ENCODE peak calls at places on chromosomes 5 and 9, in six cellular contexts. N is heart right ventricle; F is body of pancreas; B is astrocyte; M is bronchial epithelial cell; G is CD8-positive, alpha-beta T cell. L is an unnamed sample.

GRCh38 chr9:118640836-118641557 is 728.2 kb downstream of the BRINP1 start:
- DNase-seq in N (no peak), F (no peak), B (peak; percentile 61), M (peak; percentile 28), G (no peak), L (no peak)

GRCh38 chr9:70595211-70595610 is 180.8 kb upstream of the KLF9 start:
- DNase-seq in N (no peak), F (no peak), B (no peak), M (no peak), G (no peak), L (no peak)

GRCh38 chr5:62296998-62297397 is 9.0 kb upstream of the KIF2A start:
- DNase-seq in N (no peak), F (no peak), B (no peak), M (no peak), G (no peak), L (no peak)

GRCh38 chr5:1930501-1930879 is 47.8 kb upstream of the IRX4 start:
- DNase-seq in N (no peak), F (peak; percentile 33), B (no peak), M (no peak), G (no peak), L (no peak)

GRCh38 chr5:80164799-80165198 is 91.0 kb downstream of the SERINC5 start:
- DNase-seq in N (no peak), F (no peak), B (no peak), M (no peak), G (no peak), L (no peak)

GRCh38 chr9:6417186-6417585 is 4.2 kb downstream of the UHRF2 start:
- DNase-seq in N (no peak), F (no peak), B (no peak), M (peak; percentile 27), G (no peak), L (no peak)

GRCh38 chr9:133226219-133227171 is 17.4 kb upstream of the OBP2B start:
- DNase-seq in N (no peak), F (no peak), B (no peak), M (no peak), G (no peak), L (peak; percentile 87)

GRCh38 chr9:32423371-32423770 is 38.9 kb downstream of the ACO1 start:
- DNase-seq in N (no peak), F (no peak), B (peak; percentile 87), M (peak; percentile 78), G (no peak), L (no peak)

GRCh38 chr5:14351845-14352712 is 208.9 kb downstream of the TRIO start:
- DNase-seq in N (peak; percentile 59), F (peak; percentile 74), B (peak; percentile 33), M (peak; percentile 54), G (peak; percentile 26), L (no peak)

GRCh38 chr9:79667716-79668458 is 96.1 kb downstream of the TLE4 start:
- DNase-seq in N (no peak), F (peak; percentile 55), B (no peak), M (peak; percentile 22), G (no peak), L (no peak)

GRCh38 chr9:134670042-134670525 is 28.5 kb downstream of the COL5A1 start:
- DNase-seq in N (no peak), F (no peak), B (peak; percentile 96), M (peak; percentile 39), G (no peak), L (no peak)

GRCh38 chr5:165809914-165810313 is 2304.5 kb downstream of the MAT2B start:
- DNase-seq in N (no peak), F (no peak), B (no peak), M (no peak), G (no peak), L (no peak)

GRCh38 chr9:124776613-124776951 is 351 bp upstream of the OLFML2A start:
- DNase-seq in N (no peak), F (no peak), B (no peak), M (no peak), G (no peak), L (no peak)

GRCh38 chr5:177472460-177473441 is 683 bp downstream of the DBN1 start:
- DNase-seq in N (no peak), F (peak; percentile 37), B (no peak), M (no peak), G (peak; percentile 33), L (no peak)

GRCh38 chr9:114304416-114305188 is 18.3 kb upstream of the ORM1 start:
- DNase-seq in N (no peak), F (no peak), B (no peak), M (no peak), G (no peak), L (peak; percentile 89)

GRCh38 chr5:78601622-78602314 is 46.8 kb downstream of the LHFPL2 start:
- DNase-seq in N (no peak), F (no peak), B (peak; percentile 72), M (no peak), G (no peak), L (no peak)

GRCh38 chr5:61089351-61089750 is 72.9 kb downstream of the SMIM15 start:
- DNase-seq in N (no peak), F (no peak), B (no peak), M (no peak), G (no peak), L (no peak)

GRCh38 chr9:132169672-132170392 is 8.0 kb downstream of the NTNG2 start:
- DNase-seq in N (no peak), F (peak; percentile 67), B (peak; percentile 22), M (peak; percentile 17), G (peak; percentile 13), L (no peak)

GRCh38 chr5:110092955-110093785 is 403.4 kb downstream of the MAN2A1 start:
- DNase-seq in N (no peak), F (peak; percentile 56), B (no peak), M (no peak), G (no peak), L (no peak)

GRCh38 chr9:134560206-134560605 is 81.4 kb upstream of the COL5A1 start:
- DNase-seq in N (no peak), F (no peak), B (no peak), M (no peak), G (no peak), L (peak; percentile 72)

GRCh38 chr9:14993061-14993800 is 83.0 kb upstream of the FREM1 start:
- DNase-seq in N (peak; percentile 88), F (peak; percentile 90), B (peak; percentile 57), M (peak; percentile 45), G (no peak), L (no peak)

GRCh38 chr5:119954106-119954505 is 324.7 kb downstream of the FAM170A start:
- DNase-seq in N (no peak), F (no peak), B (no peak), M (no peak), G (no peak), L (no peak)

GRCh38 chr9:115691097-115691496 is 462.5 kb upstream of the PAPPA start:
- DNase-seq in N (no peak), F (no peak), B (peak; percentile 98), M (peak; percentile 100), G (no peak), L (no peak)

GRCh38 chr9:87498046-87498815 is 564 bp downstream of the DAPK1 start:
- DNase-seq in N (no peak), F (peak; percentile 75), B (peak; percentile 34), M (no peak), G (no peak), L (no peak)

GRCh38 chr9:92180669-92181181 is 65.5 kb upstream of the SPTLC1 start:
- DNase-seq in N (no peak), F (no peak), B (peak; percentile 77), M (peak; percentile 22), G (no peak), L (no peak)

GRCh38 chr9:135607401-135608293 is 31.7 kb downstream of the GLT6D1 start:
- DNase-seq in N (no peak), F (no peak), B (no peak), M (no peak), G (no peak), L (peak; percentile 81)

GRCh38 chr9:89850153-89850552 is 245.3 kb downstream of the GADD45G start:
- DNase-seq in N (no peak), F (no peak), B (no peak), M (no peak), G (no peak), L (no peak)

GRCh38 chr9:89854715-89855475 is 250.1 kb downstream of the GADD45G start:
- DNase-seq in N (no peak), F (no peak), B (no peak), M (no peak), G (no peak), L (no peak)

GRCh38 chr9:89853161-89853560 is 248.3 kb downstream of the GADD45G start:
- DNase-seq in N (no peak), F (no peak), B (no peak), M (no peak), G (no peak), L (peak; percentile 40)

GRCh38 chr9:89850633-89851325 is 246.0 kb downstream of the GADD45G start:
- DNase-seq in N (no peak), F (no peak), B (peak; percentile 32), M (peak; percentile 33), G (no peak), L (no peak)

GRCh38 chr9:89853931-89854330 is 249.1 kb downstream of the GADD45G start:
- DNase-seq in N (no peak), F (no peak), B (no peak), M (no peak), G (no peak), L (no peak)
- H3K27me3 ChIP-seq in N (no peaks in the 10 kb centered on the region), F (no peaks in the 10 kb centered on the region), B (no peaks in the 10 kb centered on the region), M (no peaks in the 10 kb centered on the region), G (no peaks in the 10 kb centered on the region), L (no peaks in the 10 kb centered on the region)

DNA sequence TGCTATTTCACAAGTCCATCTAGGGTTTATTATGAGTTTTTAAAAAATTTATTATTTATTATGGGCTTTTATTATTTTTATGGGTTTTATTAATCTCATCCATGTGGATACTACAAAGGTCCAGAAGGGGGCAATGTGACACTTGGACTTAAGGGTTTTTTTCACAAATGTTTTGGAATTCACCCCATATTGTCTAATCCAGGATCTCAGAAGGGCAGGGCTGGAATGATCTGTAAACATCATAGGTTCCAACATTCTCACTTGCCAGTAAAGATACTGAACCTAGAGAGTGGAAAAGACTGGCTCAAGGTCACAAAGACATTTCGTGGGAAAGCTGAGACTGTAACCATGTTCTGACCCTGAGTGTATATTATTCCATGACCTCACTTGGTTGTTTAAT is 35.6 kb downstream of the NIM1K start:
- DNase-seq in N (no peak), F (peak; percentile 17), B (peak; percentile 36), M (peak; percentile 49), G (no peak), L (no peak)
- H3K4me3 ChIP-seq in N (no peak overlapping the region), F (no peak overlapping the region), B (no peak overlapping the region), M (no peak overlapping the region), G (no peak overlapping the region), L (no peak overlapping the region)

GRCh38 chr5:175873090-175873454 is 1.7 kb downstream of the CPLX2 start:
- DNase-seq in N (no peak), F (peak; percentile 37), B (no peak), M (no peak), G (no peak), L (no peak)
- TF ChIP-seq CTCF in N (no peak), F (no peak), B (no peak), M (peak; percentile 32), G (no peak), L (no peak)

GRCh38 chr5:135100011-135100410 is 66.0 kb upstream of the PITX1 start:
- DNase-seq in N (no peak), F (no peak), B (no peak), M (no peak), G (no peak), L (no peak)
- H3K27me3 ChIP-seq in N (no peaks in the 10 kb centered on the region), F (no peaks in the 10 kb centered on the region), B (peaks cover 14% of the 10 kb centered on the region), M (no peaks in the 10 kb centered on the region), G (no peaks in the 10 kb centered on the region), L (no peaks in the 10 kb centered on the region)

GRCh38 chr9:13445123-13445522 is 165.6 kb upstream of the MPDZ start:
- DNase-seq in N (peak; percentile 17), F (no peak), B (no peak), M (no peak), G (no peak), L (no peak)
- H3K4me3 ChIP-seq in N (no peak overlapping the region), F (no peak overlapping the region), B (no peak overlapping the region), M (no peak overlapping the region), G (no peak overlapping the region), L (no peak overlapping the region)

GRCh38 chr9:93996863-93997262 is 41.7 kb upstream of the BARX1 start:
- DNase-seq in N (no peak), F (no peak), B (no peak), M (peak; percentile 23), G (no peak), L (no peak)
- TF ChIP-seq CTCF in N (no peak), F (no peak), B (peak; percentile 4), M (peak; percentile 29), G (no peak), L (no peak)

L was measured in vagina.